ENCODE peak calls at places on chromosome 2, in five cellular contexts. One of them, this sample, is unnamed.

GRCh38 chr2:20172273-20173052 is 52.5 kb downstream of the SDC1 start:
- DNase-seq in uterus: no peak
- DNase-seq in transverse colon: no peak
- DNase-seq in CD8-positive, alpha-beta T cell: no peak
- DNase-seq in fibroblast of mammary gland: no peak
- DNase-seq in this sample: no peak

GRCh38 chr2:113791697-113792590 is 35.5 kb upstream of the SLC35F5 start:
- DNase-seq in uterus: no peak
- DNase-seq in transverse colon: no peak
- DNase-seq in CD8-positive, alpha-beta T cell: no peak
- DNase-seq in fibroblast of mammary gland: no peak
- DNase-seq in this sample: peak; percentile 32

GRCh38 chr2:222615320-222615719 is 40.6 kb downstream of the FARSB start:
- DNase-seq in uterus: no peak
- DNase-seq in transverse colon: no peak
- DNase-seq in CD8-positive, alpha-beta T cell: no peak
- DNase-seq in fibroblast of mammary gland: no peak
- DNase-seq in this sample: no peak

GRCh38 chr2:98086491-98087446 is at the start of gene VWA3B:
- DNase-seq in uterus: peak; percentile 13
- DNase-seq in transverse colon: peak; percentile 91
- DNase-seq in CD8-positive, alpha-beta T cell: no peak
- DNase-seq in fibroblast of mammary gland: peak; percentile 25
- DNase-seq in this sample: peak; percentile 7

GRCh38 chr2:207897541-207898353 is 127.6 kb downstream of the PLEKHM3 start:
- DNase-seq in uterus: no peak
- DNase-seq in transverse colon: no peak
- DNase-seq in CD8-positive, alpha-beta T cell: no peak
- DNase-seq in fibroblast of mammary gland: no peak
- DNase-seq in this sample: no peak

GRCh38 chr2:62178741-62179271 is 17.1 kb upstream of the B3GNT2 start:
- DNase-seq in uterus: peak; percentile 41
- DNase-seq in transverse colon: no peak
- DNase-seq in CD8-positive, alpha-beta T cell: no peak
- DNase-seq in fibroblast of mammary gland: peak; percentile 42
- DNase-seq in this sample: peak; percentile 72

GRCh38 chr2:65281626-65282351 is 54.2 kb downstream of the ACTR2 start:
- DNase-seq in uterus: peak; percentile 58
- DNase-seq in transverse colon: no peak
- DNase-seq in CD8-positive, alpha-beta T cell: no peak
- DNase-seq in fibroblast of mammary gland: peak; percentile 44
- DNase-seq in this sample: peak; percentile 37

GRCh38 chr2:80778704-80779103 is 474.2 kb upstream of the LRRTM1 start:
- DNase-seq in uterus: no peak
- DNase-seq in transverse colon: no peak
- DNase-seq in CD8-positive, alpha-beta T cell: no peak
- DNase-seq in fibroblast of mammary gland: no peak
- DNase-seq in this sample: no peak

GRCh38 chr2:167793725-167794124 is 453.7 kb downstream of the STK39 start:
- DNase-seq in uterus: no peak
- DNase-seq in transverse colon: no peak
- DNase-seq in CD8-positive, alpha-beta T cell: no peak
- DNase-seq in fibroblast of mammary gland: no peak
- DNase-seq in this sample: no peak

GRCh38 chr2:210623506-210623905 is 67.1 kb downstream of the CPS1 start:
- DNase-seq in uterus: no peak
- DNase-seq in transverse colon: no peak
- DNase-seq in CD8-positive, alpha-beta T cell: no peak
- DNase-seq in fibroblast of mammary gland: no peak
- DNase-seq in this sample: no peak

GRCh38 chr2:45683292-45683691 is 31.8 kb downstream of the PRKCE start:
- DNase-seq in uterus: no peak
- DNase-seq in transverse colon: no peak
- DNase-seq in CD8-positive, alpha-beta T cell: no peak
- DNase-seq in fibroblast of mammary gland: no peak
- DNase-seq in this sample: no peak

GRCh38 chr2:230128943-230129342 is 60.2 kb upstream of the SLC16A14 start:
- DNase-seq in uterus: peak; percentile 53
- DNase-seq in transverse colon: peak; percentile 19
- DNase-seq in CD8-positive, alpha-beta T cell: no peak
- DNase-seq in fibroblast of mammary gland: peak; percentile 83
- DNase-seq in this sample: peak; percentile 91

GRCh38 chr2:173834124-173834523 is 131.0 kb downstream of the SP3 start:
- DNase-seq in uterus: no peak
- DNase-seq in transverse colon: no peak
- DNase-seq in CD8-positive, alpha-beta T cell: no peak
- DNase-seq in fibroblast of mammary gland: no peak
- DNase-seq in this sample: no peak

GRCh38 chr2:122340246-122340645 is 584.8 kb downstream of the TSN start:
- DNase-seq in uterus: no peak
- DNase-seq in transverse colon: no peak
- DNase-seq in CD8-positive, alpha-beta T cell: no peak
- DNase-seq in fibroblast of mammary gland: no peak
- DNase-seq in this sample: no peak

GRCh38 chr2:886072-887022 is 64.3 kb upstream of the SNTG2 start:
- DNase-seq in uterus: no peak
- DNase-seq in transverse colon: no peak
- DNase-seq in CD8-positive, alpha-beta T cell: no peak
- DNase-seq in fibroblast of mammary gland: no peak
- DNase-seq in this sample: no peak

GRCh38 chr2:96260404-96261260 is 5.2 kb downstream of the TMEM127 start:
- DNase-seq in uterus: peak; percentile 62
- DNase-seq in transverse colon: peak; percentile 74
- DNase-seq in CD8-positive, alpha-beta T cell: no peak
- DNase-seq in fibroblast of mammary gland: peak; percentile 94
- DNase-seq in this sample: peak; percentile 87

GRCh38 chr2:164859251-164859818 is 17.7 kb upstream of the COBLL1 start:
- DNase-seq in uterus: no peak
- DNase-seq in transverse colon: no peak
- DNase-seq in CD8-positive, alpha-beta T cell: no peak
- DNase-seq in fibroblast of mammary gland: no peak
- DNase-seq in this sample: no peak

GRCh38 chr2:18961991-18962421 is 372.6 kb upstream of the NT5C1B start:
- DNase-seq in uterus: no peak
- DNase-seq in transverse colon: no peak
- DNase-seq in CD8-positive, alpha-beta T cell: no peak
- DNase-seq in fibroblast of mammary gland: no peak
- DNase-seq in this sample: peak; percentile 21

GRCh38 chr2:239399404-239399999 is 1.3 kb downstream of the HDAC4 start:
- DNase-seq in uterus: no peak
- DNase-seq in transverse colon: peak; percentile 71
- DNase-seq in CD8-positive, alpha-beta T cell: no peak
- DNase-seq in fibroblast of mammary gland: peak; percentile 27
- DNase-seq in this sample: peak; percentile 29

GRCh38 chr2:20473128-20473527 is 26.3 kb downstream of the RHOB start:
- DNase-seq in uterus: peak; percentile 14
- DNase-seq in transverse colon: no peak
- DNase-seq in CD8-positive, alpha-beta T cell: no peak
- DNase-seq in fibroblast of mammary gland: no peak
- DNase-seq in this sample: no peak

GRCh38 chr2:47225061-47225783 is 70.1 kb upstream of the STPG4 start:
- DNase-seq in uterus: peak; percentile 67
- DNase-seq in transverse colon: peak; percentile 59
- DNase-seq in CD8-positive, alpha-beta T cell: no peak
- DNase-seq in fibroblast of mammary gland: peak; percentile 86
- DNase-seq in this sample: peak; percentile 73

GRCh38 chr2:5984946-5985345 is 292.8 kb downstream of the SOX11 start:
- DNase-seq in uterus: no peak
- DNase-seq in transverse colon: no peak
- DNase-seq in CD8-positive, alpha-beta T cell: no peak
- DNase-seq in fibroblast of mammary gland: no peak
- DNase-seq in this sample: no peak

GRCh38 chr2:88538362-88538917 is 85.9 kb upstream of the FOXI3 start:
- DNase-seq in uterus: no peak
- DNase-seq in transverse colon: no peak
- DNase-seq in CD8-positive, alpha-beta T cell: no peak
- DNase-seq in fibroblast of mammary gland: no peak
- DNase-seq in this sample: no peak

GRCh38 chr2:100176925-100177324 is 34.5 kb upstream of the AFF3 start:
- DNase-seq in uterus: no peak
- DNase-seq in transverse colon: no peak
- DNase-seq in CD8-positive, alpha-beta T cell: no peak
- DNase-seq in fibroblast of mammary gland: no peak
- DNase-seq in this sample: no peak

GRCh38 chr2:100178864-100179263 is 36.5 kb upstream of the AFF3 start:
- DNase-seq in uterus: no peak
- DNase-seq in transverse colon: no peak
- DNase-seq in CD8-positive, alpha-beta T cell: no peak
- DNase-seq in fibroblast of mammary gland: no peak
- DNase-seq in this sample: no peak

GRCh38 chr2:100180503-100180902 is 38.1 kb upstream of the AFF3 start:
- DNase-seq in uterus: no peak
- DNase-seq in transverse colon: no peak
- DNase-seq in CD8-positive, alpha-beta T cell: no peak
- DNase-seq in fibroblast of mammary gland: no peak
- DNase-seq in this sample: no peak

GRCh38 chr2:100179806-100180205 is 37.4 kb upstream of the AFF3 start:
- DNase-seq in uterus: no peak
- DNase-seq in transverse colon: no peak
- DNase-seq in CD8-positive, alpha-beta T cell: no peak
- DNase-seq in fibroblast of mammary gland: no peak
- DNase-seq in this sample: no peak

GRCh38 chr2:100178085-100178788 is 35.8 kb upstream of the AFF3 start:
- DNase-seq in uterus: no peak
- DNase-seq in transverse colon: no peak
- DNase-seq in CD8-positive, alpha-beta T cell: no peak
- DNase-seq in fibroblast of mammary gland: peak; percentile 47
- DNase-seq in this sample: peak; percentile 34
- TF ChIP-seq CTCF in uterus: no peak
- TF ChIP-seq CTCF in transverse colon: no peak
- TF ChIP-seq CTCF in CD8-positive, alpha-beta T cell: no peak
- TF ChIP-seq CTCF in fibroblast of mammary gland: peak; percentile 45
- TF ChIP-seq CTCF in this sample: peak; percentile 24

DNA sequence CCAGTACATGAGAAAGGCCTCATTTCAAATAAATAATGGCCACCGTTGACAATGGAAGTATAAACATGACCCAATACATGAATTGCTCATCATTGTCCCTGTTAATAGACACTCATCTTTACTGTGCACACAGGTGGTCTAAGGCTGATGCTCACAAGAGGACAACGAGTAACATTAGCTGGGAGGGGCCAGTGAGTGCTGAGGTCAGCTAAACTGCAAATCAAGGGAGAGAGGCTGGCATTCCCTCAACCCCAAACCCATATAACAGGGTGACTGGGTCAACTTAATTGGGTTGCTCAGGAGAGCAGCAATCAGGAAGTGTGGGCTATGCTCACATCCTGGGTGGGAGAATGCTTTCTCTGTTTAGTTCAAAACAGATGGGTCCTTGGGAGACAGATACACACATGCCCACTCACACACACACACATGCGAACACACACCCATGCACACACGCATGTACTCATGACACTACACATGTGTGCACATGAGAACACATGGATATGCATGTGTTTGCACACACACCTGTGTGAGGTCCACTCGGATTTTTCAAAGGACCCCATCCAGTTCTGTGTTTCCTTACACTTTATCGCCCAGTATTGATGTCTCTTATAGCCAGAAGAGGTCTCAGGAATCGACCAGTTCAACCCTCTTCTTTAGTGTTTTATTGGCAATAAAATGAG is 172.0 kb downstream of the INHBB start:
- DNase-seq in uterus: no peak
- DNase-seq in transverse colon: no peak
- DNase-seq in CD8-positive, alpha-beta T cell: no peak
- DNase-seq in fibroblast of mammary gland: peak; percentile 19
- DNase-seq in this sample: no peak
- H3K4me3 ChIP-seq in uterus: no peak overlapping the region
- H3K4me3 ChIP-seq in transverse colon: no peak overlapping the region
- H3K4me3 ChIP-seq in CD8-positive, alpha-beta T cell: no peak overlapping the region
- H3K4me3 ChIP-seq in fibroblast of mammary gland: no peak overlapping the region
- H3K4me3 ChIP-seq in this sample: no peak overlapping the region

GRCh38 chr2:176470713-176471112 is 201.5 kb downstream of the MTX2 start:
- DNase-seq in uterus: no peak
- DNase-seq in transverse colon: no peak
- DNase-seq in CD8-positive, alpha-beta T cell: no peak
- DNase-seq in fibroblast of mammary gland: no peak
- DNase-seq in this sample: no peak

GRCh38 chr2:176473851-176474250 is 204.6 kb downstream of the MTX2 start:
- DNase-seq in uterus: no peak
- DNase-seq in transverse colon: no peak
- DNase-seq in CD8-positive, alpha-beta T cell: no peak
- DNase-seq in fibroblast of mammary gland: no peak
- DNase-seq in this sample: no peak

GRCh38 chr2:176468471-176468870 is 199.2 kb downstream of the MTX2 start:
- DNase-seq in uterus: no peak
- DNase-seq in transverse colon: no peak
- DNase-seq in CD8-positive, alpha-beta T cell: no peak
- DNase-seq in fibroblast of mammary gland: peak; percentile 61
- DNase-seq in this sample: no peak

GRCh38 chr2:176471949-176472348 is 202.7 kb downstream of the MTX2 start:
- DNase-seq in uterus: no peak
- DNase-seq in transverse colon: no peak
- DNase-seq in CD8-positive, alpha-beta T cell: no peak
- DNase-seq in fibroblast of mammary gland: no peak
- DNase-seq in this sample: no peak

DNA sequence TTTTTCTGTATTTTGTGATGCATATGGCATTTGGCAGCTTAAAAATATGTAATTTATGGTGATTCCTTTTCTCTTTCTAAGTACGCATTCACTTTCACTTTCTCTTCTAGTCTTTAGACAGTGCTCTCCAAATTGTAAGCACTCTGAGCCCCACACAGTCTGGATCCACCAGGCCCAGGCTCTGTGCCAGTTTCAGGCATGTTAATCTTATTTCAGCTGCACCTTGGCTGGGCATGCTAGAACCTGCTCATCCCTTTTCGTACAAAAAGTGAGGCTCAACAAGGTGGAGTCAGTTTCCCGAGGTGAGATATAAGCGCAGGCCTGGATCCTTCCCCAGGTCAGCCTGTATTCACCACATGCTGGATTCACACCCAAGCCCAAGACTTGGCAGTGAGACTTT is 203.9 kb downstream of the MTX2 start:
- DNase-seq in uterus: peak; percentile 66
- DNase-seq in transverse colon: peak; percentile 18
- DNase-seq in CD8-positive, alpha-beta T cell: no peak
- DNase-seq in fibroblast of mammary gland: peak; percentile 58
- DNase-seq in this sample: peak; percentile 51
- TF ChIP-seq CTCF in uterus: no peak
- TF ChIP-seq CTCF in transverse colon: no peak
- TF ChIP-seq CTCF in CD8-positive, alpha-beta T cell: no peak
- TF ChIP-seq CTCF in fibroblast of mammary gland: no peak
- TF ChIP-seq CTCF in this sample: no peak

GRCh38 chr2:217902281-217903141 is 100.3 kb downstream of the TNS1 start:
- DNase-seq in uterus: peak; percentile 89
- DNase-seq in transverse colon: peak; percentile 72
- DNase-seq in CD8-positive, alpha-beta T cell: no peak
- DNase-seq in fibroblast of mammary gland: peak; percentile 71
- DNase-seq in this sample: peak; percentile 79

GRCh38 chr2:217901826-217902225 is 101.0 kb downstream of the TNS1 start:
- DNase-seq in uterus: peak; percentile 88
- DNase-seq in transverse colon: no peak
- DNase-seq in CD8-positive, alpha-beta T cell: no peak
- DNase-seq in fibroblast of mammary gland: peak; percentile 78
- DNase-seq in this sample: peak; percentile 86

GRCh38 chr2:217900010-217900779 is 102.6 kb downstream of the TNS1 start:
- DNase-seq in uterus: no peak
- DNase-seq in transverse colon: no peak
- DNase-seq in CD8-positive, alpha-beta T cell: no peak
- DNase-seq in fibroblast of mammary gland: no peak
- DNase-seq in this sample: no peak

GRCh38 chr2:217900780-217901360 is 101.9 kb downstream of the TNS1 start:
- DNase-seq in uterus: no peak
- DNase-seq in transverse colon: no peak
- DNase-seq in CD8-positive, alpha-beta T cell: no peak
- DNase-seq in fibroblast of mammary gland: no peak
- DNase-seq in this sample: no peak

GRCh38 chr2:217901400-217901799 is 101.4 kb downstream of the TNS1 start:
- DNase-seq in uterus: no peak
- DNase-seq in transverse colon: no peak
- DNase-seq in CD8-positive, alpha-beta T cell: no peak
- DNase-seq in fibroblast of mammary gland: no peak
- DNase-seq in this sample: no peak
- H3K4me3 ChIP-seq in uterus: no peak overlapping the region
- H3K4me3 ChIP-seq in transverse colon: no peak overlapping the region
- H3K4me3 ChIP-seq in CD8-positive, alpha-beta T cell: no peak overlapping the region
- H3K4me3 ChIP-seq in fibroblast of mammary gland: no peak overlapping the region
- H3K4me3 ChIP-seq in this sample: no peak overlapping the region